ENCODE peak calls at places on chromosome 4, in four cellular contexts. R, I, K and J are unnamed samples.

GRCh38 chr4:142656178-142656577 is 189.9 kb downstream of the INPP4B start:
- DNase-seq in R (no peak), I (peak; percentile 30), K (no peak), J (no peak)

GRCh38 chr4:133801858-133802257 is 399.7 kb downstream of the PABPC4L start:
- DNase-seq in R (no peak), I (no peak), K (no peak), J (no peak)

GRCh38 chr4:137076908-137077307 is 455.4 kb downstream of the PCDH18 start:
- DNase-seq in R (no peak), I (no peak), K (no peak), J (no peak)

GRCh38 chr4:41476310-41476709 is 61.6 kb upstream of the LIMCH1 start:
- DNase-seq in R (no peak), I (no peak), K (no peak), J (no peak)

GRCh38 chr4:54067163-54067562 is 2.8 kb upstream of the CHIC2 start:
- DNase-seq in R (peak; percentile 24), I (peak; percentile 69), K (no peak), J (no peak)

GRCh38 chr4:107467461-107467860 is 252.6 kb downstream of the PAPSS1 start:
- DNase-seq in R (no peak), I (no peak), K (no peak), J (no peak)

GRCh38 chr4:15451866-15452765 is 17.6 kb upstream of the CC2D2A start:
- DNase-seq in R (no peak), I (peak; percentile 35), K (no peak), J (no peak)

GRCh38 chr4:16196482-16197393 is 29.5 kb downstream of the TAPT1 start:
- DNase-seq in R (no peak), I (peak; percentile 54), K (no peak), J (no peak)

GRCh38 chr4:88706574-88706973 is 8.9 kb upstream of the NAP1L5 start:
- DNase-seq in R (peak; percentile 28), I (peak; percentile 58), K (no peak), J (no peak)

GRCh38 chr4:76665139-76665538 is 230.1 kb downstream of the SHROOM3 start:
- DNase-seq in R (no peak), I (peak; percentile 87), K (no peak), J (no peak)

GRCh38 chr4:73259552-73260140 is 1.0 kb upstream of the ANKRD17 start:
- DNase-seq in R (no peak), I (no peak), K (no peak), J (no peak)

GRCh38 chr4:15659768-15660394 is 4.7 kb upstream of the FBXL5 start:
- DNase-seq in R (no peak), I (no peak), K (no peak), J (no peak)

GRCh38 chr4:114100288-114101031 is 121.0 kb upstream of the ARSJ start:
- DNase-seq in R (no peak), I (no peak), K (no peak), J (no peak)

GRCh38 chr4:11420327-11420726 is 8.4 kb downstream of the HS3ST1 start:
- DNase-seq in R (no peak), I (no peak), K (no peak), J (no peak)

GRCh38 chr4:185395255-185395955 is at the start of gene LRP2BP:
- DNase-seq in R (no peak), I (no peak), K (no peak), J (no peak)

GRCh38 chr4:33649015-33649414 is 2595.3 kb downstream of the ARAP2 start:
- DNase-seq in R (no peak), I (peak; percentile 26), K (no peak), J (no peak)

GRCh38 chr4:67375291-67375690 is 170.0 kb downstream of the CENPC start:
- DNase-seq in R (no peak), I (no peak), K (no peak), J (no peak)

GRCh38 chr4:86720508-86721068 is 126.5 kb downstream of the PTPN13 start:
- DNase-seq in R (no peak), I (no peak), K (no peak), J (no peak)

GRCh38 chr4:55311792-55312490 is 34.1 kb upstream of the SRD5A3 start:
- DNase-seq in R (no peak), I (no peak), K (no peak), J (no peak)

GRCh38 chr4:40378619-40379018 is 43.5 kb downstream of the CHRNA9 start:
- DNase-seq in R (no peak), I (no peak), K (no peak), J (no peak)

GRCh38 chr4:64330143-64330542 is 79.1 kb downstream of the TECRL start:
- DNase-seq in R (no peak), I (no peak), K (no peak), J (no peak)

GRCh38 chr4:47334597-47335185 is 128.8 kb downstream of the COMMD8 start:
- DNase-seq in R (no peak), I (no peak), K (no peak), J (no peak)

GRCh38 chr4:2942037-2942531 is 21.1 kb downstream of the NOP14 start:
- DNase-seq in R (no peak), I (no peak), K (no peak), J (no peak)

GRCh38 chr4:114488301-114488982 is 110.2 kb upstream of the UGT8 start:
- DNase-seq in R (no peak), I (no peak), K (no peak), J (no peak)

GRCh38 chr4:15913631-15913970 is 24.9 kb downstream of the FGFBP1 start:
- DNase-seq in R (no peak), I (peak; percentile 72), K (no peak), J (no peak)

GRCh38 chr4:93764647-93765246 is 63.8 kb upstream of the ATOH1 start:
- DNase-seq in R (no peak), I (peak; percentile 40), K (no peak), J (no peak)

GRCh38 chr4:123977623-123978022 is 581.0 kb downstream of the SPRY1 start:
- DNase-seq in R (no peak), I (no peak), K (no peak), J (no peak)

GRCh38 chr4:31069151-31069550 is 349.0 kb downstream of the PCDH7 start:
- DNase-seq in R (no peak), I (no peak), K (no peak), J (no peak)

GRCh38 chr4:113131146-113131545 is 81.7 kb downstream of the ANK2 start:
- DNase-seq in R (no peak), I (no peak), K (no peak), J (no peak)

DNA sequence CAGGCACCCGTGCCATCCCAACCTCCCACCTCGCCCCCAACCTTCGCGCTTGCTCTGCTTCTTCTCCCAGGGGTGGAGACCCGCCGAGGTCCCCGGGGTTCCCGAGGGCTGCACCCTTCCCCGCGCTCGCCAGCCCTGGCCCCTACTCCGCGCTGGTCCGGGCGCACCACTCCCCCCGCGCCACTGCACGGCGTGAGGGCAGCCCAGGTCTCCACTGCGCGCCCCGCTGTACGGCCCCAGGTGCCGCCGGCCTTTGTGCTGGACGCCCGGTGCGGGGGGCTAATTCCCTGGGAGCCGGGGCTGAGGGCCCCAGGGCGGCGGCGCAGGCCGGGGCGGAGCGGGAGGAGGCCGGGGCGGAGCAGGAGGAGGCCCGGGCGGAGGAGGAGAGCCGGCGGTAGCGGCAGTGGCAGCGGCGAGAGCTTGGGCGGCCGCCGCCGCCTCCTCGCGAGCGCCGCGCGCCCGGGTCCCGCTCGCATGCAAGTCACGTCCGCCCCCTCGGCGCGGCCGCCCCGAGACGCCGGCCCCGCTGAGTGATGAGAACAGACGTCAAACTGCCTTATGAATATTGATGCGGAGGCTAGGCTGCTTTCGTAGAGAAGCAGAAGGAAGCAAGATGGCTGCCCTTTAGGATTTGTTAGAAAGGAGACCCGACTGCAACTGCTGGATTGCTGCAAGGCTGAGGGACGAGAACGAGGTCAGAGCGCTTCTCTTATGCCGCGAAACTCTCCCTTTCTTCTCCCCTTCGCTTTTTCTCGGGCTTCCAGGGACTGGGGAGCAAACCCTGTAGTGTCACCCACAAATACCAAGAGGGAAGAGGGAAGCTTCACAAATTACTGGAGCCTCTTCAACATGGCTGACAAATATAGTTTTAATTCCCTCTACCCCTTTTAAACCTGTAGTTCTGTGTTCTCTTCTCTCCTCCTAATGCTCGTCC is at the start of gene TET2:
- DNase-seq in R (peak; percentile 43), I (peak; percentile 79), K (peak; percentile 55), J (peak; percentile 51)
- TF ChIP-seq POLR2A in R (no peak), I (peak; percentile 43), K (peak; percentile 88), J (peak; percentile 87)

GRCh38 chr4:1299301-1299860 is 9.7 kb downstream of the MAEA start:
- DNase-seq in R (no peak), I (no peak), K (no peak), J (no peak)
- TF ChIP-seq POLR2A in R (no peak), I (no peak), K (no peak), J (no peak)

GRCh38 chr4:168535689-168536088 is 38.8 kb downstream of the PALLD start:
- DNase-seq in R (no peak), I (no peak), K (no peak), J (no peak)

GRCh38 chr4:168528131-168528949 is 31.5 kb downstream of the PALLD start:
- DNase-seq in R (no peak), I (peak; percentile 84), K (no peak), J (no peak)

GRCh38 chr4:168527560-168527959 is 30.7 kb downstream of the PALLD start:
- DNase-seq in R (no peak), I (peak; percentile 51), K (no peak), J (no peak)

GRCh38 chr4:168534535-168534934 is 37.7 kb downstream of the PALLD start:
- DNase-seq in R (no peak), I (no peak), K (no peak), J (no peak)

GRCh38 chr4:168531305-168531704 is 34.5 kb downstream of the PALLD start:
- DNase-seq in R (no peak), I (no peak), K (no peak), J (no peak)
- TF ChIP-seq POLR2A in R (no peak), I (no peak), K (no peak), J (no peak)

GRCh38 chr4:56978750-56979303 is at the start of gene POLR2B:
- DNase-seq in R (peak; percentile 92), I (peak; percentile 95), K (peak; percentile 82), J (peak; percentile 58)

GRCh38 chr4:56977321-56978012 is at the start of gene NOA1:
- DNase-seq in R (peak; percentile 96), I (peak; percentile 98), K (peak; percentile 94), J (peak; percentile 87)

GRCh38 chr4:56976878-56977320 is 507 bp downstream of the NOA1 start:
- DNase-seq in R (no peak), I (peak; percentile 12), K (no peak), J (peak; percentile 44)

GRCh38 chr4:56981795-56982201 is 3.1 kb downstream of the POLR2B start:
- DNase-seq in R (no peak), I (no peak), K (no peak), J (no peak)

DNA sequence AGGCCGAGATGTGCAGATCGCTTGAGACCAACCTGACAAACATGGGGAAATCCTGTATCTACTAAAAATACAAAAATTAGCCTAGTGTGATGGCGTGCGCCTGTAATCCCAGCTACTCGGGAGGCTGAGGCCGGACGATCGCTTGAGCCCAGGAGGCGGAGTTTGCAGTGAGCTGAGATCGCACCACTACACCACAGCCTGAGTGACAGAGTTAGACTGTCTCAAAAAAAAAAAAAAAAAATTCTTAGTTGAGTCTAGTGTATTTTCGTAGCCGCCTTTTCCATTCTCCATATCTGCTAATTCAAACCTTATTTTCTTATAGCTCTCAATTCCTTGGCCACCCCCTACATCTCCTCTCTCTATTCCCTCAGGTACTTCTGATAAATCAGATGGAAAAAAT is 978 bp downstream of the POLR2B start:
- DNase-seq in R (no peak), I (no peak), K (no peak), J (no peak)
- TF ChIP-seq POLR2A in R (no peak), I (no peak), K (no peak), J (no peak)